ENCODE peak calls at places on chromosome 19, in five cellular contexts. I is suprapubic skin, X is thoracic aorta, A is IMR-90, N is heart right ventricle. G is an unnamed sample.

GRCh38 chr19:38667552-38668205 is 20.2 kb downstream of the ACTN4 start:
- DNase-seq in I (no peak), X (no peak), A (peak; percentile 95), N (no peak), G (no peak)

GRCh38 chr19:32233091-32233490 is 112.3 kb upstream of the ZNF507 start:
- DNase-seq in I (no peak), X (no peak), A (no peak), N (no peak), G (no peak)

GRCh38 chr19:1153891-1154730 is 20.0 kb downstream of the SBNO2 start:
- DNase-seq in I (no peak), X (no peak), A (no peak), N (no peak), G (no peak)

GRCh38 chr19:46076951-46077814 is 36.4 kb upstream of the IGFL4 start:
- DNase-seq in I (no peak), X (no peak), A (peak; percentile 79), N (no peak), G (peak; percentile 78)

GRCh38 chr19:12721656-12722565 is 1.8 kb downstream of the TNPO2 start:
- DNase-seq in I (peak; percentile 88), X (no peak), A (peak; percentile 74), N (peak; percentile 68), G (peak; percentile 34)

GRCh38 chr19:55283548-55284393 is at the start of gene BRSK1:
- DNase-seq in I (no peak), X (no peak), A (peak; percentile 61), N (peak; percentile 58), G (no peak)

GRCh38 chr19:44645407-44646048 is 1.8 kb downstream of the PVR start:
- DNase-seq in I (no peak), X (no peak), A (no peak), N (no peak), G (no peak)

GRCh38 chr19:38675611-38676010 is 28.2 kb downstream of the ACTN4 start:
- DNase-seq in I (no peak), X (no peak), A (no peak), N (no peak), G (peak; percentile 50)

GRCh38 chr19:17125728-17126677 is 50.4 kb downstream of the MYO9B start:
- DNase-seq in I (no peak), X (peak; percentile 41), A (peak; percentile 25), N (peak; percentile 64), G (peak; percentile 78)

GRCh38 chr19:57559008-57559403 is 657 bp downstream of the ZNF550 start:
- DNase-seq in I (no peak), X (no peak), A (no peak), N (peak; percentile 18), G (no peak)

GRCh38 chr19:12603714-12604113 is 6.9 kb downstream of the ZNF490 start:
- DNase-seq in I (no peak), X (no peak), A (peak; percentile 67), N (no peak), G (no peak)

GRCh38 chr19:53813996-53814395 is 10.1 kb downstream of the NLRP12 start:
- DNase-seq in I (no peak), X (no peak), A (peak; percentile 42), N (no peak), G (no peak)

GRCh38 chr19:31096047-31096446 is 253.2 kb downstream of the TSHZ3 start:
- DNase-seq in I (no peak), X (no peak), A (no peak), N (peak; percentile 27), G (no peak)

GRCh38 chr19:54114340-54114826 is 1.1 kb downstream of the TFPT start:
- DNase-seq in I (no peak), X (no peak), A (peak; percentile 18), N (peak; percentile 34), G (peak; percentile 79)

GRCh38 chr19:33000510-33000909 is 28.5 kb downstream of the FAAP24 start:
- DNase-seq in I (no peak), X (no peak), A (no peak), N (no peak), G (no peak)

GRCh38 chr19:45800009-45800553 is 7.4 kb upstream of the DMWD start:
- DNase-seq in I (no peak), X (no peak), A (peak; percentile 71), N (no peak), G (no peak)

GRCh38 chr19:54364775-54365257 is at the start of gene LAIR1:
- DNase-seq in I (no peak), X (no peak), A (no peak), N (peak; percentile 34), G (peak; percentile 97)

GRCh38 chr19:2556221-2557092 is 80.5 kb downstream of the GADD45B start:
- DNase-seq in I (no peak), X (no peak), A (no peak), N (no peak), G (no peak)

GRCh38 chr19:15320118-15320517 is 12.2 kb downstream of the BRD4 start:
- DNase-seq in I (no peak), X (no peak), A (peak; percentile 73), N (no peak), G (no peak)

GRCh38 chr19:4342421-4343055 is 824 bp upstream of the MPND start:
- DNase-seq in I (peak; percentile 99), X (peak; percentile 96), A (peak; percentile 100), N (peak; percentile 93), G (peak; percentile 90)

GRCh38 chr19:45526143-45526542 is 18.9 kb downstream of the VASP start:
- DNase-seq in I (no peak), X (no peak), A (peak; percentile 55), N (peak; percentile 73), G (no peak)

GRCh38 chr19:1671716-1672037 is 19.3 kb upstream of the TCF3 start:
- DNase-seq in I (no peak), X (no peak), A (no peak), N (no peak), G (no peak)

GRCh38 chr19:1063030-1063908 is 3.7 kb upstream of the ARHGAP45 start:
- DNase-seq in I (no peak), X (no peak), A (no peak), N (no peak), G (no peak)

GRCh38 chr19:913080-913748 is at the start of gene R3HDM4:
- DNase-seq in I (no peak), X (no peak), A (peak; percentile 37), N (peak; percentile 85), G (peak; percentile 60)

GRCh38 chr19:39133431-39134270 is 8.1 kb downstream of the PAK4 start:
- DNase-seq in I (no peak), X (no peak), A (no peak), N (no peak), G (no peak)

GRCh38 chr19:44955500-44956439 is 590 bp downstream of the CLPTM1 start:
- DNase-seq in I (peak; percentile 80), X (no peak), A (no peak), N (no peak), G (no peak)

GRCh38 chr19:23305555-23305954 is 55.4 kb upstream of the ZNF724 start:
- DNase-seq in I (no peak), X (no peak), A (no peak), N (no peak), G (no peak)

GRCh38 chr19:47646924-47647323 is 38.0 kb downstream of the BICRA start:
- DNase-seq in I (no peak), X (no peak), A (no peak), N (no peak), G (no peak)
- H3K27ac ChIP-seq in I (no peak overlapping the region), X (no peak overlapping the region), A (no peak overlapping the region), N (no peak overlapping the region), G (no peak overlapping the region)

DNA sequence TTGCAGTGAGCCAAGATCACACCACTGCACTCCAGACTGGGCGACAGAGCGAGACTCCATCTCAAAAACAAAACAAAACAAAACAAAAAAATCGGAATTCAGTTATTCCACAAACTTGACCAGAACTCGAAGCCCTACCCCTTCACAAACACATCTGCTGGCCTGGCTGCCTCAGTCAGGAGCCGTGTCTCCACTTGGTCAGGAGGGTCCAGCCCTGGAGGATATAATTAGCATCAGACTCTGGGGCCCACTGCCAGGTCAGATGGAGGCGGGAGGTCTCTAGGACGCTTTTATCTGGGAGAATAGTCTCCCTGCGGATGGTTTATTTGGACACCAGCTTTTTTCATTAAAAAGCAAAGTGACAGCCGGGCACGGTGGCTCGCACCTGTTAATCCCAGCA is 8.0 kb downstream of the ELL start:
- DNase-seq in I (no peak), X (no peak), A (no peak), N (peak; percentile 53), G (no peak)
- H3K27ac ChIP-seq in I (peak overlapping the region; percentile 37), X (peak overlapping the region; percentile 83), A (no peak overlapping the region), N (peak overlapping the region; percentile 58), G (no peak overlapping the region)

GRCh38 chr19:51593969-51594773 is 23.1 kb downstream of the ZNF175 start:
- DNase-seq in I (peak; percentile 97), X (peak; percentile 86), A (peak; percentile 97), N (peak; percentile 99), G (peak; percentile 93)

GRCh38 chr19:51594774-51595109 is 23.7 kb downstream of the ZNF175 start:
- DNase-seq in I (no peak), X (no peak), A (peak; percentile 2), N (no peak), G (no peak)

GRCh38 chr19:51595190-51595589 is 24.1 kb downstream of the ZNF175 start:
- DNase-seq in I (no peak), X (no peak), A (no peak), N (no peak), G (no peak)

GRCh38 chr19:51592521-51592920 is 21.4 kb downstream of the ZNF175 start:
- DNase-seq in I (no peak), X (no peak), A (no peak), N (no peak), G (no peak)

GRCh38 chr19:51593138-51593890 is 22.2 kb downstream of the ZNF175 start:
- DNase-seq in I (no peak), X (no peak), A (no peak), N (no peak), G (no peak)
- H3K27ac ChIP-seq in I (no peak overlapping the region), X (no peak overlapping the region), A (peak overlapping the region; percentile 8), N (peak overlapping the region; percentile 31), G (no peak overlapping the region)

GRCh38 chr19:10747271-10747670 is 29.4 kb downstream of the DNM2 start:
- DNase-seq in I (no peak), X (no peak), A (no peak), N (no peak), G (no peak)
- H3K27ac ChIP-seq in I (peak overlapping the region; percentile 70), X (no peak overlapping the region), A (no peak overlapping the region), N (peak overlapping the region; percentile 79), G (no peak overlapping the region)

DNA sequence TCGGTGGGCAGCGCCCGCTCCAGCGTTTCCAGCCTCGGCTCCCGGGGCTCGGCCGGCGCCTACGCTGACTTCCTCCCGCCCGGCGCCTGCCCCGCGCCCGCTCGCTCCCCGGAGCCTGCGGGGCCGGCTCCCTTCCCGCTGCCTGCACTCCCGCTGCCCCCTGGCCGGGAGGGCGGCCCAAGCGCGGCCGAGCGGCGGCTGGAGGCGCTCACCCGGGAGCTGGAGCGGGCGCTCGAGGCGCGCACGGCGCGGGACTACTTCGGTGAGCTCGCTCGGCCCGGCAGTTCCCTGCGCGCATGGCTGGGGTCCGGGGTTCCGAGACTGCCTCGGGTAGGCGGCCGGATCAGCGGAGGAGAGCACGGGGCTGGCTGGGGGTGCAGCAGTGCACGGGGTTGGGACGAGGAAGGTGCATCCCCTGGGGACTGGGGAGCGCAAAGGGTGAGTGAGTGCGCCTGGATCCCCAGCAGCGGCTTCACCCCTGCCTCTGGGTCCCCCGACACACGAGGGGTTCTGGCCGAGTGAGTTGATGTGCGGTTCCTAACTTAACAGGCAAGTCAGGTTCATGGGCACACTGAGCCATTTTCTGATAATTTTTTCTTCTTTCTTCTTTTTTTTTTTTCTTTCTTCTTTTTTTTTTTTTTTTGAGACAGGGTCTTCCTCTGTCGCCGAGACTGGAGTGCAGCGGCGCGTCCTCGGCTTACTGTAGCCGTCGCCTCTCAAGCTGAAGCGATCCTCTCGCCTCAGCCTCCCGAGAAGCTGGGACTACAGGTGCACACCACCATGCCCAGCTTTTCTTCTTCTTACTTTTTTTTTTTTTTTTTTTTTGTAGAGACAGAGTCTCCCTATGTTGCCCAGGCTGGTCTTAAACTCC is 1.1 kb downstream of the WTIP start:
- DNase-seq in I (no peak), X (no peak), A (peak; percentile 37), N (peak; percentile 40), G (no peak)
- H3K27ac ChIP-seq in I (peak overlapping the region; percentile 77), X (peak overlapping the region; percentile 54), A (peak overlapping the region; percentile 36), N (peak overlapping the region; percentile 65), G (no peak overlapping the region)

G was measured in HL-60.